ENCODE peak calls at places on chromosome 2, in five cellular contexts. N is fibroblast of villous mesenchyme; I is activated CD8-positive, alpha-beta T cell treated with anti-CD3 and anti-CD28 coated beads for 36 hours; F is AG04450; Q is dorsolateral prefrontal cortex. W is an unnamed sample.

GRCh38 chr2:131127979-131128378 is 22.8 kb downstream of the PLEKHB2 start:
- DNase-seq in N (no peak), I (no peak), F (no peak), Q (no peak), W (no peak)

GRCh38 chr2:180056367-180057118 is 49.4 kb upstream of the CWC22 start:
- DNase-seq in N (no peak), I (no peak), F (no peak), Q (no peak), W (no peak)

GRCh38 chr2:127343277-127343676 is 44.5 kb downstream of the MAP3K2 start:
- DNase-seq in N (no peak), I (no peak), F (no peak), Q (no peak), W (no peak)

GRCh38 chr2:171297951-171298350 is 135.8 kb downstream of the METTL8 start:
- DNase-seq in N (no peak), I (no peak), F (no peak), Q (no peak), W (no peak)

GRCh38 chr2:225398372-225398771 is 1.1 kb upstream of the NYAP2 start:
- DNase-seq in N (no peak), I (no peak), F (no peak), Q (no peak), W (no peak)

GRCh38 chr2:168192839-168193616 is 54.4 kb downstream of the STK39 start:
- DNase-seq in N (no peak), I (peak; percentile 63), F (no peak), Q (no peak), W (no peak)

GRCh38 chr2:205427112-205427511 is 255.2 kb upstream of the NRP2 start:
- DNase-seq in N (peak; percentile 50), I (no peak), F (peak; percentile 18), Q (no peak), W (no peak)

GRCh38 chr2:11998626-11999378 is 252.4 kb downstream of the LPIN1 start:
- DNase-seq in N (no peak), I (no peak), F (no peak), Q (no peak), W (no peak)

GRCh38 chr2:12675352-12675795 is 41.4 kb upstream of the TRIB2 start:
- DNase-seq in N (peak; percentile 21), I (no peak), F (no peak), Q (no peak), W (no peak)

GRCh38 chr2:157329524-157329923 is 3.9 kb upstream of the ERMN start:
- DNase-seq in N (no peak), I (no peak), F (no peak), Q (no peak), W (no peak)

GRCh38 chr2:61633250-61633649 is 95.1 kb upstream of the XPO1 start:
- DNase-seq in N (no peak), I (no peak), F (no peak), Q (no peak), W (no peak)
- TF ChIP-seq CTCF in N (no peak), I (peak; percentile 29), F (peak; percentile 4), Q (no peak), W (no peak)

GRCh38 chr2:233185963-233186362 is 65.5 kb upstream of the ATG16L1 start:
- DNase-seq in N (no peak), I (no peak), F (no peak), Q (no peak), W (no peak)

GRCh38 chr2:233183869-233184418 is 67.5 kb upstream of the ATG16L1 start:
- DNase-seq in N (no peak), I (no peak), F (no peak), Q (no peak), W (no peak)

GRCh38 chr2:233186851-233187250 is 64.6 kb upstream of the ATG16L1 start:
- DNase-seq in N (no peak), I (no peak), F (no peak), Q (no peak), W (no peak)

GRCh38 chr2:233184669-233185068 is 66.8 kb upstream of the ATG16L1 start:
- DNase-seq in N (no peak), I (no peak), F (no peak), Q (no peak), W (no peak)

GRCh38 chr2:233185320-233185719 is 66.2 kb upstream of the ATG16L1 start:
- DNase-seq in N (no peak), I (no peak), F (no peak), Q (no peak), W (no peak)
- TF ChIP-seq CTCF in N (no peak), I (no peak), F (no peak), Q (no peak), W (no peak)

DNA sequence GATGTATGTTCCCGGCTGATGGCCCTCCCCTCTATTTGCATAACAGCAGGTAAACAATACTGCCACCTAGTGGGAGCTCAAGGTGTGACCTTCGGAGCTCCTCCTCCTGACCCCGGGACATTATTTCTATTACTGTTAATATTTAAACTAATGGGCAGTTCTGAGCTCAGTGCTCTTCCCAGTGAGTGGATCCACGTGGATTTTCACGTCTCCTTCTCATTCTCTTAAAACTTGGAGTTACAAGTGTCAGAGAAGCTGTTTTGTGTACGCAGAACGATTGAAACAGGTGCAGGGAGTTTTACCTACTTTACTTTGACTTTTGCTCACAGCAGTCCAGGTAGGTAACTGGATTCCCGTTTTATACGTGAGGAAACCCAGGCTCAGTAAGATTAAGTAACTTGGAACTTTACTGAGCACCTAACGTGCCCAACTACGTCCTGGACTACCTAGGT is 127.3 kb downstream of the PRKCE start:
- DNase-seq in N (peak; percentile 83), I (peak; percentile 77), F (no peak), Q (peak; percentile 58), W (peak; percentile 67)
- TF ChIP-seq CTCF in N (peak; percentile 81), I (peak; percentile 93), F (peak; percentile 68), Q (peak; percentile 82), W (peak; percentile 38)

GRCh38 chr2:15883684-15884083 is 56.7 kb upstream of the MYCN start:
- DNase-seq in N (no peak), I (no peak), F (no peak), Q (no peak), W (no peak)
- TF ChIP-seq CTCF in N (no peak), I (no peak), F (no peak), Q (no peak), W (no peak)